ENCODE peak calls at places on chromosomes 2 and 18, in seven cellular contexts. D is heart right ventricle, B is Panc1, J is heart left ventricle, E is SK-N-SH, N is cardiac muscle cell, U is gastrocnemius medialis. C is an unnamed sample.

GRCh38 chr2:162828545-162828944 is 10.0 kb downstream of the KCNH7 start:
- DNase-seq in N (no peak), J (no peak), D (no peak), U (no peak), B (no peak), E (no peak), C (no peak)

GRCh38 chr2:223314831-223315230 is 262.8 kb downstream of the KCNE4 start:
- DNase-seq in E (no peak), U (no peak), D (no peak), N (no peak), J (no peak), B (no peak), C (no peak)

GRCh38 chr2:98768765-98769476 is 38.0 kb upstream of the MGAT4A start:
- DNase-seq in B (no peak), D (no peak), U (no peak), N (peak), E (no peak), J (no peak), C (no peak)

GRCh38 chr2:176931588-176932563 is 280.7 kb upstream of the HNRNPA3 start:
- DNase-seq in J (no peak), B (no peak), N (peak), D (no peak), E (peak), U (no peak), C (no peak)

GRCh38 chr18:48872234-48873145 is 78.3 kb downstream of the SMAD7 start:
- DNase-seq in D (no peak), J (no peak), U (no peak), B (no peak), E (no peak), N (no peak), C (peak)

GRCh38 chr2:214542251-214542650 is 131.4 kb downstream of the VWC2L start:
- DNase-seq in N (no peak), E (no peak), U (no peak), J (no peak), B (no peak), D (no peak), C (no peak)

GRCh38 chr18:58263055-58263732 is 219.2 kb downstream of the NEDD4L start:
- DNase-seq in J (no peak), N (no peak), E (no peak), U (no peak), B (peak), D (no peak), C (no peak)

GRCh38 chr18:26091047-26091630 is 726 bp upstream of the SS18 start:
- DNase-seq in N (no peak), D (peak), B (peak), J (no peak), E (no peak), U (peak), C (peak)

GRCh38 chr2:237978058-237978712 is 11.4 kb downstream of the UBE2F start:
- DNase-seq in D (peak), N (peak), J (peak), U (no peak), B (no peak), E (peak), C (peak)

GRCh38 chr18:59051470-59052165 is 88.1 kb upstream of the SEC11C start:
- DNase-seq in E (no peak), D (no peak), J (no peak), B (no peak), N (peak), U (peak), C (peak)

GRCh38 chr2:37671013-37671815 is at the start of gene CDC42EP3:
- DNase-seq in J (peak), D (peak), E (peak), N (peak), U (peak), B (no peak), C (peak)

GRCh38 chr18:10015941-10016819 is 102.4 kb downstream of the VAPA start:
- DNase-seq in E (peak), U (no peak), D (no peak), B (no peak), N (peak), J (peak), C (peak)

GRCh38 chr2:24824966-24825882 is 32.0 kb downstream of the CENPO start:
- DNase-seq in U (no peak), J (no peak), N (no peak), E (peak), B (no peak), D (no peak), C (no peak)

GRCh38 chr2:233847248-233847898 is 7.0 kb downstream of the HJURP start:
- DNase-seq in N (no peak), D (no peak), J (no peak), E (no peak), B (no peak), U (no peak), C (no peak)

GRCh38 chr2:119260636-119261497 is 37.2 kb downstream of the STEAP3 start:
- DNase-seq in N (peak), J (no peak), U (no peak), B (no peak), D (no peak), E (no peak), C (no peak)

GRCh38 chr2:108637304-108637669 is 82.0 kb upstream of the RANBP2 start:
- DNase-seq in J (peak), B (no peak), U (peak), D (no peak), N (peak), E (no peak), C (peak)

GRCh38 chr2:65316072-65316471 is 88.4 kb downstream of the ACTR2 start:
- DNase-seq in J (peak), U (no peak), D (peak), N (peak), E (no peak), B (no peak), C (peak)

GRCh38 chr2:149098722-149099121 is 60.2 kb downstream of the LYPD6B start:
- DNase-seq in B (no peak), J (no peak), U (no peak), N (peak), E (no peak), D (no peak), C (no peak)

GRCh38 chr2:76406134-76406855 is 695.6 kb upstream of the GCFC2 start:
- DNase-seq in U (no peak), J (no peak), E (no peak), B (no peak), N (no peak), D (no peak), C (no peak)

GRCh38 chr2:65142515-65142914 is 12.6 kb upstream of the RAB1A start:
- DNase-seq in J (no peak), D (no peak), B (no peak), N (no peak), E (no peak), U (no peak), C (no peak)

GRCh38 chr2:200235533-200235932 is 71.0 kb upstream of the SPATS2L start:
- DNase-seq in U (no peak), E (no peak), D (no peak), J (no peak), N (no peak), B (no peak), C (no peak)

GRCh38 chr2:56184500-56184996 is 758 bp downstream of the CCDC85A start:
- DNase-seq in U (no peak), D (no peak), J (peak), E (no peak), B (no peak), N (peak), C (no peak)

GRCh38 chr2:85423525-85423924 is 5.0 kb downstream of the SH2D6 start:
- DNase-seq in B (no peak), D (no peak), E (no peak), N (no peak), U (no peak), J (no peak), C (no peak)

DNA sequence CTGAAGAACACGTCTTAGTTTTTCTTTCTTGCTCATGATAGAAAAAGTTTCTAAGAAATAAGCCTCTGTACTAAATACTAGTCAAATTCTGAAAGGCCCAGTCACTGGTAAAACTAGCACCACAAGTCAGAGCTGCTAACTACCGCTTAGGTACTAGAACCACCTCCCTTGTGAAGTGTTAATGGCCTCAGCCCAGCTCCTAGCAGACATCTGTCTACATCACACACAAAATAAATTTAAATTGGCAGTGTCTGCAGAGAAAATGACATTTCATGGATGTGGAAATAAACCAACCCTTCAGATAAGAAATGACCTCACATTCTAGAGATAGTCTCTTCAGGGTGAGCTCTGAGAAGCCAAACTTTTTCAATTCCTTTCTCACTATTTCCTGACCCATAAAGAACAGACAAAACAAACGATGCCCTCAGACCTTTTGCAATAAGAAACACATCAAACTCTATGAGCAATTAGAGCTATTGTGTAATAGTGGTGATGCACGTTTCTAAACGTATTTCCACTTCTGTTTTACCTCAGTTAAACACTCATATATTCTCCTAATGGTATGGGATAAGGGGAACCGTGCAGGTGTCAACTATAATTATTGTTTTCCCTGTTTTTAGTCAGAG is 70.3 kb upstream of the DSG1 start:
- DNase-seq in U (no peak), N (peak), J (no peak), B (no peak), D (no peak), E (no peak), C (peak)
- H3K27ac ChIP-seq in U (no peak), N (no peak), J (no peak), B (no peak), D (peak), E (no peak), C (no peak)

DNA sequence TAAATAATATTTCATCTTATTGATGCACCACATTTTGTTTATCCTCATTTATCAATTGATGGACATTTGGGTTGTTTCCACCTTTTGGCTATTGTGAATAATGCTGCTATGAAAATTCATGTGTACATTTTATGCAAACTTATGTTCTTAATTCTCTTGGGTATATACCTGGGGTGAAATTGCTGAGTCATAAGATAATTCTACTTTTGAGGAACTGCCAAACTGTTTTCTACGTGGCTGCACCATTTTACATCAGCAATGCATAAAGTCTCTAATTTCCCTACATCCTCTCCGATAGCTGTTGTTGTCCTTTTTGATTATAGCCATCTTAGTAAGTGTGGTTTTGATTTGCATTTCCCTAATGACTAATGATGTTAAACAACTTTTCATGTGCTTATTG is 116.5 kb upstream of the DLX2 start:
- DNase-seq in D (no peak), E (no peak), N (no peak), J (no peak), U (no peak), B (no peak), C (no peak)
- H3K27ac ChIP-seq in D (no peak), E (no peak), N (no peak), J (no peak), U (no peak), B (no peak), C (no peak)

GRCh38 chr2:154527962-154528361 is 170.5 kb upstream of the KCNJ3 start:
- DNase-seq in U (no peak), D (no peak), B (no peak), E (no peak), J (no peak), N (no peak), C (no peak)
- H3K27ac ChIP-seq in U (no peak), D (no peak), B (no peak), E (no peak), J (no peak), N (no peak), C (no peak)

GRCh38 chr18:45626330-45627203 is 11.3 kb downstream of the SLC14A2 start:
- DNase-seq in J (no peak), E (no peak), N (peak), D (no peak), U (no peak), B (no peak), C (no peak)

GRCh38 chr18:45631077-45631476 is 15.8 kb downstream of the SLC14A2 start:
- DNase-seq in B (no peak), N (no peak), E (no peak), D (no peak), U (no peak), J (no peak), C (no peak)

GRCh38 chr18:45625596-45625995 is 10.3 kb downstream of the SLC14A2 start:
- DNase-seq in U (no peak), D (no peak), N (no peak), J (no peak), E (no peak), B (no peak), C (no peak)

GRCh38 chr18:45627204-45627526 is 11.9 kb downstream of the SLC14A2 start:
- DNase-seq in N (no peak), B (no peak), U (no peak), J (no peak), D (no peak), E (no peak), C (no peak)

GRCh38 chr18:45628979-45629958 is 14.0 kb downstream of the SLC14A2 start:
- DNase-seq in D (no peak), E (no peak), J (no peak), N (peak), U (no peak), B (no peak), C (no peak)
- H3K27ac ChIP-seq in D (no peak), E (no peak), J (no peak), N (no peak), U (no peak), B (no peak), C (no peak)

GRCh38 chr2:4556136-4556535 is 852.8 kb downstream of the DCDC2C start:
- DNase-seq in B (no peak), D (no peak), J (no peak), U (peak), E (no peak), N (no peak), C (no peak)

GRCh38 chr2:4561206-4561605 is 857.8 kb downstream of the DCDC2C start:
- DNase-seq in B (no peak), E (no peak), N (no peak), D (no peak), J (no peak), U (no peak), C (no peak)
- H3K27ac ChIP-seq in B (no peak), E (no peak), N (no peak), D (no peak), J (no peak), U (no peak), C (no peak)

C was measured in right cardiac atrium.